ENCODE peak calls at places on chromosome 21, in ten cellular contexts. N is Calu3; J is NCI-H82; B is stimulated activated CD8-positive, alpha-beta memory T cell treated with anti-CD3 and anti-CD28 coated beads, Interleukin-4, amount 100 ng/mL, for 24 hours; H is Kasumi-1; O is activated CD8-positive, alpha-beta memory T cell treated with anti-CD3 and anti-CD28 coated beads for 4 hours; M is EH; S is HEK293T; V is CD8-positive, alpha-beta memory T cell; Z is left lung. Q is an unnamed sample.

GRCh38 chr21:20789696-20790095 is 208.5 kb upstream of the NCAM2 start:
- DNase-seq in Z (no peak), O (no peak), B (no peak), V (no peak), S (no peak), J (no peak), M (no peak), N (no peak), H (no peak), Q (no peak)

GRCh38 chr21:28375708-28376385 is 616.8 kb downstream of the LTN1 start:
- DNase-seq in S (no peak), Z (no peak), B (no peak), M (peak), J (no peak), V (no peak), H (no peak), N (peak), O (no peak), Q (no peak)

GRCh38 chr21:38669186-38669585 is 136.5 kb upstream of the ETS2 start:
- DNase-seq in H (peak), Z (no peak), S (peak), M (peak), B (no peak), J (peak), O (no peak), V (no peak), N (peak), Q (no peak)

GRCh38 chr21:42453301-42454220 is 42.5 kb downstream of the RSPH1 start:
- DNase-seq in H (peak), J (peak), S (no peak), O (no peak), B (no peak), M (no peak), V (no peak), Z (no peak), N (no peak), Q (no peak)

GRCh38 chr21:34510148-34511142 is 1.6 kb downstream of the KCNE1 start:
- DNase-seq in S (peak), H (peak), M (peak), J (peak), B (peak), N (peak), V (no peak), O (no peak), Z (peak), Q (no peak)

GRCh38 chr21:45995686-45996179 is 14.2 kb downstream of the COL6A1 start:
- DNase-seq in B (no peak), Z (peak), O (no peak), J (no peak), S (no peak), N (peak), V (peak), M (no peak), H (no peak), Q (no peak)

GRCh38 chr21:15005391-15005790 is 59.4 kb downstream of the NRIP1 start:
- DNase-seq in B (no peak), Z (no peak), N (no peak), H (no peak), J (peak), O (no peak), V (no peak), S (no peak), M (peak), Q (no peak)

GRCh38 chr21:15850645-15851044 is 120.9 kb downstream of the USP25 start:
- DNase-seq in N (no peak), H (no peak), B (no peak), S (no peak), J (no peak), O (no peak), M (peak), Z (no peak), V (no peak), Q (no peak)

GRCh38 chr21:35366348-35367085 is 317.4 kb upstream of the RUNX1 start:
- DNase-seq in O (no peak), M (peak), J (no peak), S (no peak), B (no peak), N (no peak), V (no peak), H (no peak), Z (no peak), Q (no peak)

GRCh38 chr21:44539991-44540666 is at the start of gene KRTAP10-1:
- DNase-seq in Z (no peak), H (no peak), S (no peak), N (no peak), M (no peak), V (no peak), O (no peak), J (no peak), B (no peak), Q (no peak)

GRCh38 chr21:44739316-44739715 is 27.9 kb upstream of the TSPEAR start:
- DNase-seq in J (no peak), V (no peak), N (no peak), S (no peak), M (no peak), B (no peak), H (no peak), Z (no peak), O (no peak), Q (no peak)

GRCh38 chr21:43692949-43693348 is 26.0 kb upstream of the PDXK start:
- DNase-seq in H (no peak), M (no peak), O (no peak), V (no peak), N (no peak), Z (no peak), S (no peak), J (no peak), B (no peak), Q (no peak)

GRCh38 chr21:36738489-36739126 is 39.7 kb downstream of the SIM2 start:
- DNase-seq in O (no peak), N (no peak), J (no peak), V (no peak), S (no peak), M (no peak), H (no peak), Z (no peak), B (no peak), Q (no peak)